ENCODE peak calls at places on chromosomes 1 and 21, in four cellular contexts. E is MM.1S, Y is AG04449, I is body of pancreas. S is an unnamed sample.
A peak's percentile ranks its signal among the peaks of the same experiment; 100 is the strongest.

GRCh38 chr1:84758968-84759491 is 68.8 kb upstream of the SSX2IP start:
- DNase-seq in E (no peak), Y (no peak), I (peak; percentile 24), S (no peak)

GRCh38 chr1:34743775-34744174 is 11.1 kb upstream of the GJB5 start:
- DNase-seq in E (no peak), Y (no peak), I (no peak), S (no peak)

GRCh38 chr1:238652346-238652968 is 733.9 kb upstream of the CHRM3 start:
- DNase-seq in E (no peak), Y (no peak), I (no peak), S (no peak)

GRCh38 chr21:23452384-23453083 is 2154.7 kb downstream of the MRPL39 start:
- DNase-seq in E (peak; percentile 68), Y (no peak), I (peak; percentile 52), S (no peak)

GRCh38 chr1:185838111-185838510 is 103.9 kb downstream of the HMCN1 start:
- DNase-seq in E (no peak), Y (no peak), I (no peak), S (no peak)

GRCh38 chr1:192530254-192530653 is 45.3 kb upstream of the RGS1 start:
- DNase-seq in E (peak; percentile 92), Y (no peak), I (no peak), S (peak; percentile 74)

GRCh38 chr21:16708431-16708830 is 804.4 kb upstream of the CXADR start:
- DNase-seq in E (no peak), Y (no peak), I (no peak), S (no peak)

GRCh38 chr1:55650449-55650848 is 435.3 kb upstream of the USP24 start:
- DNase-seq in E (no peak), Y (no peak), I (no peak), S (no peak)

GRCh38 chr1:93585059-93585966 is 96.3 kb downstream of the BCAR3 start:
- DNase-seq in E (no peak), Y (no peak), I (peak; percentile 100), S (no peak)

GRCh38 chr1:4778056-4778455 is 123.6 kb downstream of the AJAP1 start:
- DNase-seq in E (no peak), Y (no peak), I (peak; percentile 39), S (no peak)

GRCh38 chr1:941588-942383 is 17.3 kb downstream of the NOC2L start:
- DNase-seq in E (peak; percentile 44), Y (no peak), I (peak; percentile 67), S (no peak)

GRCh38 chr1:193104496-193104905 is 713 bp downstream of the GLRX2 start:
- DNase-seq in E (peak; percentile 25), Y (no peak), I (peak; percentile 40), S (no peak)

GRCh38 chr1:27542463-27543273 is 52.7 kb upstream of the WASF2 start:
- DNase-seq in E (no peak), Y (no peak), I (peak; percentile 47), S (no peak)

GRCh38 chr1:229941160-229941559 is 125.9 kb upstream of the GALNT2 start:
- DNase-seq in E (no peak), Y (no peak), I (peak; percentile 53), S (no peak)

GRCh38 chr1:63674865-63675815 is 81.9 kb downstream of the PGM1 start:
- DNase-seq in E (no peak), Y (no peak), I (peak; percentile 67), S (no peak)

GRCh38 chr1:229636042-229636441 is 10.0 kb downstream of the URB2 start:
- DNase-seq in E (no peak), Y (no peak), I (no peak), S (no peak)

GRCh38 chr1:239268941-239269340 is 117.4 kb upstream of the CHRM3 start:
- DNase-seq in E (no peak), Y (no peak), I (no peak), S (no peak)

GRCh38 chr1:203327684-203328457 is 22.6 kb downstream of the BTG2 start:
- DNase-seq in E (no peak), Y (no peak), I (peak; percentile 74), S (no peak)

GRCh38 chr1:164733070-164733469 is 174.1 kb downstream of the PBX1 start:
- DNase-seq in E (no peak), Y (no peak), I (no peak), S (no peak)

GRCh38 chr1:31371560-31371959 is 1.3 kb downstream of the FABP3 start:
- DNase-seq in E (no peak), Y (no peak), I (peak; percentile 17), S (no peak)
- H3K4me3 ChIP-seq in E (no peak overlapping the region), Y (no peak overlapping the region), I (no peak overlapping the region), S (no peak overlapping the region)

GRCh38 chr21:42859891-42860230 is 19.5 kb downstream of the WDR4 start:
- DNase-seq in E (no peak), Y (no peak), I (no peak), S (no peak)

GRCh38 chr21:42860345-42860744 is 19.0 kb downstream of the WDR4 start:
- DNase-seq in E (no peak), Y (no peak), I (no peak), S (no peak)

GRCh38 chr21:42862123-42862475 is 17.2 kb downstream of the WDR4 start:
- DNase-seq in E (no peak), Y (no peak), I (no peak), S (no peak)

GRCh38 chr21:42862774-42863503 is 16.4 kb downstream of the WDR4 start:
- DNase-seq in E (no peak), Y (no peak), I (no peak), S (no peak)

DNA sequence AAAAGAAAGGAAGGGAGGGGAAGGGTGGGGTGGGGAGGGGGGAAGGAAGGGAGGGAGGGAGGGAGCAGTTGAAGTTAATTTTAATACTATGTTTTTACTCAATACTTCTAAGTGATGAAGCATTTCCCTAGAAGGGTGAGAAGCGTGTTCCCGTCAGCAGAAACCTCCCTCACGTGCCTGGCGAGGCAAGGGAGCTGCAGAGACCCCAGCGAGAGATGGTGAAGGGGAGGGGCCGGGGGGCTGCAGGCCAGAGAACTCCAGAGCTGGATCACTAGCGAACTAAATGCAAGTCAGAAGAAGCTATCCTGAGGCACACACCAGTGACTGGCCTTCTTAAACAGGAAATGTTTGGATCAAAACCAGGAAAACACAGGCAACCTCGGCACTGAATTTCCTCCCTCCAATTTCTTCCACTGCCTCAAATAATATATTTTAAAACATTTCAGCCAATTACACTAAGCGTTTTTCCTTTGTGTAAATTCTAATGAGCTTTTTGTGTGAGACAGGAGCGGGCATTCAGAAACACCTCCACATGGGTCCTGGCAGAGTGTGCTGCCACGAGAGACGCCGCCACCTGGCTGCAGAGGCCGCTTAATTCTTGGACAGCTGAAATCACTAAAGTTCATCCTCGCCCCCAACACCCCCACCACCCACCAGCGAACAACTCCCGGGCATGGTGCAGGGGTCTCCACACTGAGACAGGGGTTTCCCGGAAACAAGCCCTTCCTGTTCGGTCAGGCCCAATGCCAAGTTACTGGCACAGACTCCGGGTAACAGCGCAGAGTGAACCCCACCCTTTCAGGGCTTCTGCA is 17.8 kb downstream of the WDR4 start:
- DNase-seq in E (no peak), Y (no peak), I (no peak), S (no peak)
- TF ChIP-seq CTCF in E (no peak), Y (no peak), I (no peak), S (no peak)

GRCh38 chr1:2315711-2316450 is 75.5 kb downstream of the MORN1 start:
- DNase-seq in E (no peak), Y (no peak), I (no peak), S (no peak)
- H3K4me3 ChIP-seq in E (no peak overlapping the region), Y (no peak overlapping the region), I (no peak overlapping the region), S (no peak overlapping the region)

GRCh38 chr1:187631381-187631675 is 802.6 kb downstream of the PLA2G4A start:
- DNase-seq in E (no peak), Y (no peak), I (no peak), S (no peak)
- TF ChIP-seq CTCF in E (no peak), Y (no peak), I (no peak), S (no peak)

DNA sequence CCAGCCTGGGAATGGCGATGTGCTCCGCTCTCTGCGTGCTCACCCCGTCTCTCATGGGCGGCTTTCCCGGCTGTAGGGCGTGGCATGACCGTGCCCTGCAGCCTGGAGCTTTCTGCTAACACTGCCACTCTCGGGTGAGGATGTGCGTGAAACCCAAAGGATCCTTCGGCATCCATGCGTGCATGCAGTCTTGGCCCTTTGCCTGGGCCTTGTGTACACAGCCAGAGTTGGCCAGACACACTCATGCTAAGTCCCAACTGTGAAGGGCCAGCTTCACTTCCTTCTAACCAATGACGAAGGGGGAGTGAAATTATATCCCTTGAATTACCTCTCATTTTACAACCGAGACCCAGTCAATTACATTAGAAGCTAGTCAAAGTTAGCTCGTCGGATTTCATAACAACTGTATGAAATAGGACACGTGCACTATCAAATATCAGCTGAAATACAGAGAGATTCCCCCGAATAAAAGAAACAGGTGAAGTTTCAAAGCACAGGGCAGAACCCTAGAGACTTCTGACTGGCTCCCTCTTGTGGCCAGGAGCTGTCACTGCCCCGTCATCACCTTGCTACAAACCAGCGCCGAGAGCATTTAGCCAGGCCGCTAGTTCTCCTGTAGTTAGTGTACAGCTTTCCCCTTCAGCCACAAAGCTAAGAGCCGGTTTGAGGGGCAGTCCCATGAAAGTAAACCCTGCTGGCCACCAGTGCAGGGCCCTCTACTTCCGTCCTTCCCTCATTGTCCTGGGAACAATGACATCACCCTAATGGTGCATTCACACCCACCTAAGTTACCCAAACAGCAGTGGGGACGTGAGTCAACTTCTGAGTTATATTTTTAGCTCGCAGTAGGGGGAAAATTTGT is 63.4 kb upstream of the COA6 start:
- DNase-seq in E (peak; percentile 79), Y (no peak), I (peak; percentile 84), S (no peak)
- H3K4me3 ChIP-seq in E (peak overlapping the region; percentile 15), Y (no peak overlapping the region), I (no peak overlapping the region), S (no peak overlapping the region)

DNA sequence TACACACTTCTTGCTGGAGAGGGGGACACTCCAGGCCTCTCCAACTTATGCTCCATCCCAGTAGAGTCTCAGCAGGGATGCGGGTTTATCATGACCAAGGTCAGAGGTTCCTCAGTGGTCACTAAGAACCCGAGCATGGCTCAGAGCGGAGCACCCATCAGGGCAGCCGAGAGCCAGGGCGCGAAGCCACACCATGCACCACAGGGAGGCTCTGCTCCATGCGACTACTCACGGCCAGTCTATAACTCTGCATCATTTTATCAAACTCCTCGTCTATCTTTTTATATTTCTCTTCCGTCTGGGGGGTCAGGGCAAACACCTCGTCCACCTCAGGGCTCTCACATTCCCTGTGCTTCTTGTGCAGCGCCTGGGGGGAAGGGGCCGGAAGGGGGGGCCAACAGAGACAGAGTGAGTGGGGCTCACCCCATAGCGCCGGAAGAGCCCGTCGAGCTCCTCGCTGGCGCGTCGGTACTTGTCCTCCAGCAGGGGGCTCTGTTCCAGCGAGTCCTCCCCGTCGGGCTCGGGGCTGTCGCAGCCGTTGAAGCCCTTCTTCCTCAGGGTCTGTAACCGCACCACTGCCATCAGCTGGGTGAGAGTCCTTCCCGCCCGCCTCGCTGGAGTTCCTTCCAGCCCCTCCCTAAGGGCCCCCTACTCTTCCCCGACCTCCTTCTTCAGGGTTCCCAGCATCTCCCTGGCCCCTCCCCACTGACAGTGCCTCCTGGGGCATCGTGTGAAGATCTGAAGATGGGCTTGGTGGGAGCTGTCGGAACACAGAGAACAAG is 20.0 kb downstream of the MEF2D start:
- DNase-seq in E (peak; percentile 64), Y (no peak), I (peak; percentile 51), S (no peak)
- TF ChIP-seq CTCF in E (peak; percentile 78), Y (peak; percentile 84), I (peak; percentile 46), S (peak; percentile 92)